ENCODE peak calls at places on chromosomes 13 and 19, in nine cellular contexts. I is GM12891, H is heart left ventricle, C is A549, L is Peyer's patch, S is body of pancreas, K is GM12892, F is HCT116, G is endothelial cell of umbilical vein. W is an unnamed sample.

GRCh38 chr13:55727683-55728082 is 1413.0 kb upstream of the PRR20A start:
- DNase-seq in I (no peak), C (no peak), S (no peak), G (no peak), K (no peak), L (no peak), F (no peak), H (no peak), W (no peak)

GRCh38 chr13:69704311-69704710 is 403.3 kb upstream of the ATXN8OS start:
- DNase-seq in C (no peak), I (no peak), K (no peak), H (no peak), G (no peak), L (no peak), S (no peak), F (no peak), W (no peak)

GRCh38 chr13:79829880-79830279 is 348.9 kb downstream of the NDFIP2 start:
- DNase-seq in I (no peak), G (no peak), C (no peak), H (no peak), K (no peak), L (no peak), F (no peak), S (no peak), W (no peak)

GRCh38 chr13:98110749-98111148 is 32.1 kb upstream of the FARP1 start:
- DNase-seq in H (no peak), K (no peak), G (no peak), S (no peak), I (no peak), C (no peak), F (no peak), L (no peak), W (no peak)

GRCh38 chr19:33580026-33580644 is 41.6 kb upstream of the CHST8 start:
- DNase-seq in C (no peak), G (no peak), H (no peak), I (no peak), L (no peak), K (no peak), S (peak), F (no peak), W (no peak)

GRCh38 chr19:19751846-19752245 is 18.9 kb upstream of the ZNF14 start:
- DNase-seq in L (no peak), S (no peak), K (peak), I (no peak), H (no peak), G (no peak), F (no peak), C (no peak), W (no peak)

GRCh38 chr19:18418725-18419194 is 438 bp upstream of the SSBP4 start:
- DNase-seq in K (no peak), S (peak), F (no peak), G (no peak), I (no peak), H (peak), L (no peak), C (no peak), W (no peak)

GRCh38 chr19:33819875-33820781 is 23.5 kb downstream of the KCTD15 start:
- DNase-seq in C (peak), F (no peak), K (no peak), H (peak), G (peak), S (peak), I (no peak), L (peak), W (no peak)

GRCh38 chr13:25180795-25181537 is 8.9 kb upstream of the AMER2 start:
- DNase-seq in H (no peak), C (no peak), K (no peak), L (no peak), G (no peak), S (no peak), I (no peak), F (no peak), W (no peak)

GRCh38 chr19:12543855-12544254 is 7.4 kb downstream of the ZNF564 start:
- DNase-seq in H (no peak), C (no peak), I (no peak), K (no peak), L (no peak), G (no peak), S (no peak), F (no peak), W (no peak)

GRCh38 chr19:47704024-47704423 is 9.2 kb upstream of the EHD2 start:
- DNase-seq in C (no peak), L (no peak), F (no peak), G (no peak), K (no peak), I (no peak), S (no peak), H (no peak), W (no peak)

GRCh38 chr19:14435320-14436050 is 2.4 kb downstream of the PKN1 start:
- DNase-seq in I (no peak), G (no peak), C (no peak), S (no peak), F (no peak), H (no peak), K (no peak), L (no peak), W (no peak)

GRCh38 chr19:6639439-6639838 is 30.5 kb downstream of the TNFSF14 start:
- DNase-seq in I (no peak), C (no peak), L (no peak), S (no peak), H (no peak), K (no peak), F (no peak), G (peak), W (peak)

GRCh38 chr13:59269476-59269875 is 894.3 kb downstream of the DIAPH3 start:
- DNase-seq in F (no peak), H (no peak), I (no peak), G (no peak), C (no peak), L (no peak), K (no peak), S (no peak), W (no peak)

GRCh38 chr13:113499936-113500335 is 9.4 kb upstream of the DCUN1D2 start:
- DNase-seq in G (no peak), F (no peak), K (no peak), C (no peak), H (no peak), S (no peak), L (no peak), I (no peak), W (no peak)

GRCh38 chr19:45782820-45783785 is 813 bp upstream of the DMPK start:
- DNase-seq in I (no peak), S (no peak), H (peak), F (no peak), L (no peak), K (no peak), C (peak), G (no peak), W (peak)

GRCh38 chr19:29326351-29326750 is 113.4 kb upstream of the UQCRFS1 start:
- DNase-seq in G (no peak), S (no peak), F (no peak), K (no peak), C (no peak), H (no peak), L (no peak), I (no peak), W (no peak)

GRCh38 chr19:1107655-1108261 is 4.0 kb downstream of the GPX4 start:
- DNase-seq in S (no peak), L (no peak), G (no peak), F (no peak), K (no peak), C (no peak), I (no peak), H (no peak), W (no peak)
- TF ChIP-seq POLR2A in S (no peak), L (no peak), G (no peak), F (no peak), K (no peak), C (no peak), I (no peak), H (no peak), W (no peak)

GRCh38 chr19:11381535-11382369 is 2.4 kb downstream of the EPOR start:
- DNase-seq in K (peak), S (peak), I (peak), H (peak), C (peak), L (peak), F (peak), G (peak), W (peak)
- TF ChIP-seq POLR2A in K (no peak), S (no peak), I (no peak), H (peak), C (peak), L (no peak), F (no peak), G (peak), W (peak)

GRCh38 chr19:52943884-52944643 is 18.6 kb downstream of the ZNF816 start:
- DNase-seq in F (no peak), I (no peak), S (no peak), L (no peak), G (no peak), C (no peak), K (no peak), H (no peak), W (no peak)

GRCh38 chr19:52941941-52942370 is 18.7 kb upstream of the ZNF888 start:
- DNase-seq in G (peak), I (no peak), C (no peak), K (no peak), L (peak), F (no peak), S (peak), H (no peak), W (no peak)

GRCh38 chr19:52943134-52943883 is 19.4 kb downstream of the ZNF816 start:
- DNase-seq in I (no peak), S (no peak), L (no peak), C (no peak), K (no peak), H (no peak), F (no peak), G (no peak), W (no peak)

GRCh38 chr19:52945652-52946321 is 16.9 kb downstream of the ZNF816 start:
- DNase-seq in K (no peak), H (no peak), S (no peak), L (no peak), G (no peak), C (no peak), I (no peak), F (no peak), W (no peak)

GRCh38 chr19:52942371-52943133 is 19.3 kb upstream of the ZNF888 start:
- DNase-seq in K (peak), G (peak), C (no peak), L (peak), H (peak), I (peak), S (peak), F (peak), W (peak)
- TF ChIP-seq POLR2A in K (peak), G (peak), C (no peak), L (peak), H (peak), I (peak), S (peak), F (no peak), W (peak)

DNA sequence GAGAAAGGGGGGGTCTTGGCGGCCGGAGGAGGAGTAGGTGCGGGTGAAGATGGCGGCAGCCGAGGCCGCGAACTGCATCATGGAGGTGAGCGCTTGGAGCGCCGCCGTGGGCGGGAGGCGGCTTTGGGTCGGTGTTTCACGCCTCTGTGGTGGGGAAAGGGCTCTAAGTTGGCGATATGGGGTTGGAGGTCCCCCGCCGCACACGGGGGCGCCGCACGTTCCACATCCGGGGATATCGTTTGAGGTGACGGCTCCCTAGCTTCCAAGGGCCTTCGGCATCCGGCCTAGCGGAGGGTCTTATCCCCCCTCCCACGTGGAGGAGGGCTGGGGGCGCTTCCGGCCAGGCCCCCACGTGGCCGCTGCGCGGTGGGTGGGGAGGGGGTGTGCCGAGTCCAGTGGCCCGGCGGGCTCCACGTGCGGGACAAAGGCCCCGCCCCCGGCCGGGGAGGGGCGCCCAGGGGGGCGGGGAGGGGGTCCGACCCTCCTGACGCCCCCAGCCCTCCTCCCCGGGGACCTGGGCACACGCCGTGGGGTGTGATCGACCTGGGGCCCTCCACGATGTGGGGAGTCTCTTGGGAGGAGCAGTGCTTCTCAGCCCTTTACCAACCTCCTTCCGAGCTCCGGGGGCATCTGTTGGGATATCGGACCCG is at the start of gene PRMT1:
- DNase-seq in H (peak), L (peak), F (no peak), S (peak), K (no peak), G (no peak), C (no peak), I (no peak), W (no peak)
- TF ChIP-seq POLR2A in H (peak), L (peak), F (peak), S (peak), K (peak), G (peak), C (peak), I (peak), W (peak)

DNA sequence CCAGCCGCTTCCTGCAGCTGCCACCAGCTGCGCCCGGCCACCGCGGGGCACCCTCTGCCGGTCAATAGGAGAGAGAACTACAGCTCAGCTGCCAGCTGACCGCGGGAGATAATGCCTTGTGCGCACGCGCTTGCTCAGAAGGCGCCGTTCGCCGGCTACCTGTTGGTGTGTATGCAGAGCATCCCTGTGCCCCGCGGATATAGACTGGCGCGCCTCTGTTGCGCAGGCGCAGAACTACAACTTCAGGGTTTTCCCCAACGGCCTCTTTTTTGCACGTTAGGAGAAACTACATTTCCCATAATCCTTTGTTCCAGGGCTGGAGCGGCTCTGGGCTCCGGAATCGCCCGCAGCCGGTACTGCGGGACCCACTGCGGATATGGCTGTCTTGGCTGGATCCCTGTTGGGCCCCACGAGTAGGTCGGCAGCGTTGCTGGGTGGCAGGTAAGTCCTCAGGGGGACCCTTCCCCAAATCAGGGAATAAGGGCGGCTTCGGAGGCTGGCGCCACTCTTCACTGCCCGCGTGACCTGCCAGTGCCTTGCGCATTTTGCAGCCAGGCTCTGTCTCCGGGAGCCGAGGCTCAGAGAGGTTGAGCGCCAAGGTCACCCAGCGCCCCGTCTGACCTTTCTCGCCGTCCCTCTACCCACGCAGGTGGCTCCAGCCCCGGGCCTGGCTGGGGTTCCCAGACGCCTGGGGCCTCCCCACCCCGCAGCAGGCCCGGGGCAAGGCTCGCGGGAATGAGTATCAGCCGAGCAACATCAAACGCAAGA is at the start of gene MRPL34:
- DNase-seq in F (peak), H (peak), C (peak), S (peak), G (peak), I (peak), K (peak), L (peak), W (peak)
- TF ChIP-seq POLR2A in F (peak), H (peak), C (peak), S (peak), G (peak), I (peak), K (peak), L (peak), W (peak)

GRCh38 chr13:40390290-40391008 is 276.0 kb downstream of the FOXO1 start:
- DNase-seq in C (no peak), G (no peak), F (no peak), I (no peak), H (no peak), L (no peak), S (no peak), K (no peak), W (no peak)

GRCh38 chr13:40389081-40389641 is 277.3 kb downstream of the FOXO1 start:
- DNase-seq in S (no peak), H (no peak), G (no peak), C (no peak), K (no peak), F (no peak), I (no peak), L (peak), W (no peak)

GRCh38 chr13:40386586-40386985 is 279.9 kb downstream of the FOXO1 start:
- DNase-seq in F (no peak), S (no peak), K (no peak), G (no peak), H (no peak), I (no peak), L (no peak), C (no peak), W (no peak)

GRCh38 chr13:40387775-40388174 is 278.7 kb downstream of the FOXO1 start:
- DNase-seq in K (no peak), L (no peak), S (no peak), G (no peak), C (no peak), I (no peak), H (no peak), F (no peak), W (no peak)

GRCh38 chr13:40388617-40389016 is 277.8 kb downstream of the FOXO1 start:
- DNase-seq in L (peak), F (no peak), K (peak), S (no peak), G (no peak), C (no peak), H (peak), I (peak), W (no peak)
- TF ChIP-seq POLR2A in L (no peak), F (no peak), K (peak), S (peak), G (no peak), C (no peak), H (no peak), I (peak), W (no peak)